ENCODE peak calls at places on chromosomes 12 and 14, in eight cellular contexts. X, H, Y, E, N, U, C and F are unnamed samples.

GRCh38 chr12:98188649-98189048 is 326.7 kb upstream of the TMPO start:
- DNase-seq in X (peak; percentile 80), H (no peak), Y (no peak), E (no peak), N (no peak), U (no peak), C (no peak), F (no peak)

GRCh38 chr12:93894391-93895095 is 217.4 kb downstream of the CRADD start:
- DNase-seq in X (peak; percentile 13), H (peak; percentile 83), Y (no peak), E (no peak), N (no peak), U (no peak), C (peak; percentile 57), F (no peak)

GRCh38 chr14:99132821-99133562 is 139.0 kb downstream of the BCL11B start:
- DNase-seq in X (no peak), H (peak; percentile 60), Y (no peak), E (no peak), N (no peak), U (no peak), C (no peak), F (no peak)

GRCh38 chr12:47782372-47782770 is 9.3 kb downstream of the SLC48A1 start:
- DNase-seq in X (no peak), H (no peak), Y (no peak), E (no peak), N (no peak), U (no peak), C (no peak), F (no peak)

GRCh38 chr12:128131955-128132354 is 135.0 kb upstream of the TMEM132C start:
- DNase-seq in X (no peak), H (no peak), Y (no peak), E (no peak), N (no peak), U (no peak), C (no peak), F (no peak)

GRCh38 chr12:61023231-61023630 is 1237.0 kb upstream of the USP15 start:
- DNase-seq in X (no peak), H (no peak), Y (no peak), E (no peak), N (no peak), U (no peak), C (no peak), F (no peak)

GRCh38 chr14:99157676-99158075 is 114.3 kb downstream of the BCL11B start:
- DNase-seq in X (no peak), H (peak; percentile 54), Y (no peak), E (no peak), N (no peak), U (peak; percentile 3), C (no peak), F (no peak)

GRCh38 chr12:89316705-89317139 is 35.6 kb downstream of the DUSP6 start:
- DNase-seq in X (no peak), H (no peak), Y (no peak), E (no peak), N (no peak), U (no peak), C (no peak), F (no peak)

GRCh38 chr14:91041450-91041849 is 19.0 kb downstream of the RPS6KA5 start:
- DNase-seq in X (no peak), H (no peak), Y (no peak), E (no peak), N (no peak), U (no peak), C (no peak), F (no peak)

GRCh38 chr14:22995889-22996611 is 13.7 kb upstream of the AJUBA start:
- DNase-seq in X (no peak), H (no peak), Y (no peak), E (no peak), N (no peak), U (no peak), C (no peak), F (no peak)

GRCh38 chr12:96371787-96372699 is 28.2 kb downstream of the CDK17 start:
- DNase-seq in X (peak; percentile 35), H (no peak), Y (no peak), E (no peak), N (no peak), U (no peak), C (no peak), F (no peak)

GRCh38 chr12:96424601-96425000 is 24.4 kb upstream of the CDK17 start:
- DNase-seq in X (no peak), H (no peak), Y (no peak), E (no peak), N (no peak), U (no peak), C (no peak), F (no peak)

GRCh38 chr14:88748288-88748687 is 44.5 kb downstream of the EML5 start:
- DNase-seq in X (no peak), H (no peak), Y (no peak), E (no peak), N (no peak), U (no peak), C (no peak), F (no peak)

GRCh38 chr14:65718629-65719028 is 306.1 kb downstream of the FUT8 start:
- DNase-seq in X (no peak), H (no peak), Y (no peak), E (no peak), N (no peak), U (no peak), C (no peak), F (no peak)

GRCh38 chr12:70608184-70608583 is 29.0 kb downstream of the PTPRB start:
- DNase-seq in X (no peak), H (no peak), Y (no peak), E (no peak), N (no peak), U (no peak), C (no peak), F (no peak)

GRCh38 chr14:31746326-31746725 is 185.1 kb downstream of the NUBPL start:
- DNase-seq in X (no peak), H (no peak), Y (no peak), E (no peak), N (no peak), U (no peak), C (no peak), F (no peak)

GRCh38 chr12:107349008-107349747 is 255.8 kb upstream of the CRY1 start:
- DNase-seq in X (peak; percentile 54), H (no peak), Y (peak; percentile 86), E (peak; percentile 97), N (peak; percentile 11), U (no peak), C (no peak), F (peak; percentile 35)

GRCh38 chr12:24881227-24881626 is 67.7 kb downstream of the BCAT1 start:
- DNase-seq in X (no peak), H (no peak), Y (no peak), E (no peak), N (no peak), U (no peak), C (no peak), F (no peak)

GRCh38 chr12:108573310-108573709 is 10.9 kb downstream of the ISCU start:
- DNase-seq in X (no peak), H (peak; percentile 3), Y (no peak), E (no peak), N (no peak), U (peak; percentile 15), C (no peak), F (no peak)

GRCh38 chr14:104777808-104778249 is 17.7 kb downstream of the AKT1 start:
- DNase-seq in X (no peak), H (no peak), Y (no peak), E (no peak), N (no peak), U (no peak), C (no peak), F (no peak)

GRCh38 chr12:77402726-77403125 is 337.4 kb upstream of the E2F7 start:
- DNase-seq in X (peak; percentile 49), H (no peak), Y (peak; percentile 0), E (peak; percentile 7), N (peak; percentile 22), U (no peak), C (no peak), F (peak; percentile 33)

GRCh38 chr14:86532219-86532618 is 1002.3 kb downstream of the FLRT2 start:
- DNase-seq in X (no peak), H (no peak), Y (peak; percentile 51), E (peak; percentile 6), N (no peak), U (no peak), C (no peak), F (no peak)

GRCh38 chr14:91244501-91244901 is at the start of gene GPR68:
- DNase-seq in X (no peak), H (no peak), Y (peak; percentile 28), E (no peak), N (peak; percentile 37), U (peak; percentile 51), C (no peak), F (peak; percentile 62)

GRCh38 chr14:50395448-50395847 is 1.2 kb downstream of the CDKL1 start:
- DNase-seq in X (peak; percentile 7), H (no peak), Y (no peak), E (no peak), N (no peak), U (no peak), C (no peak), F (no peak)

GRCh38 chr12:32024884-32025599 is 65.8 kb downstream of the RESF1 start:
- DNase-seq in X (no peak), H (no peak), Y (no peak), E (no peak), N (no peak), U (no peak), C (no peak), F (no peak)

GRCh38 chr12:48388430-48388829 is 37.7 kb upstream of the ZNF641 start:
- DNase-seq in X (no peak), H (no peak), Y (peak; percentile 22), E (no peak), N (no peak), U (no peak), C (no peak), F (no peak)

GRCh38 chr14:54278665-54279295 is 118.0 kb upstream of the CDKN3 start:
- DNase-seq in X (no peak), H (no peak), Y (no peak), E (no peak), N (no peak), U (no peak), C (no peak), F (no peak)

GRCh38 chr12:1047898-1048660 is 57.1 kb downstream of the ERC1 start:
- DNase-seq in X (peak; percentile 84), H (no peak), Y (no peak), E (no peak), N (no peak), U (no peak), C (no peak), F (no peak)

GRCh38 chr12:45547132-45547531 is 182.4 kb upstream of the ARID2 start:
- DNase-seq in X (no peak), H (no peak), Y (no peak), E (no peak), N (no peak), U (no peak), C (no peak), F (no peak)

GRCh38 chr12:75760481-75761324 is 249.3 kb upstream of the KRR1 start:
- DNase-seq in X (no peak), H (no peak), Y (no peak), E (no peak), N (no peak), U (no peak), C (no peak), F (no peak)

GRCh38 chr12:107287436-107288413 is 194.4 kb upstream of the CRY1 start:
- DNase-seq in X (no peak), H (no peak), Y (peak; percentile 3), E (no peak), N (no peak), U (peak; percentile 51), C (no peak), F (no peak)

GRCh38 chr12:28899951-28900350 is 249.1 kb upstream of the FAR2 start:
- DNase-seq in X (no peak), H (no peak), Y (peak; percentile 83), E (no peak), N (peak; percentile 87), U (no peak), C (no peak), F (peak; percentile 97)

GRCh38 chr12:94169966-94170689 is 21.8 kb downstream of the PLXNC1 start:
- DNase-seq in X (no peak), H (no peak), Y (peak; percentile 43), E (no peak), N (no peak), U (no peak), C (no peak), F (no peak)

GRCh38 chr12:38374751-38375150 is 58.2 kb downstream of the ALG10B start:
- DNase-seq in X (no peak), H (no peak), Y (no peak), E (no peak), N (no peak), U (no peak), C (no peak), F (no peak)